ENCODE peak calls at places on chromosome 22, in seven cellular contexts. K is AG08395, N is tibial artery, O is Calu3, W is mesendoderm, H is fibroblast of the aortic adventitia, U is iPS-NIHi11. I is an unnamed sample.
A peak's percentile ranks its signal among the peaks of the same experiment; 100 is the strongest.

GRCh38 chr22:22111267-22111751 is 128.7 kb upstream of the TOP3B start:
- DNase-seq in K (peak; percentile 74), N (no peak), O (no peak), W (peak; percentile 74), H (peak; percentile 77), U (no peak), I (no peak)

GRCh38 chr22:38924197-38924952 is 33.0 kb upstream of the APOBEC3A start:
- DNase-seq in K (peak; percentile 79), N (peak; percentile 91), O (peak; percentile 85), W (no peak), H (peak; percentile 98), U (no peak), I (no peak)

GRCh38 chr22:38982008-38982927 is at the start of gene APOBEC3B:
- DNase-seq in K (peak; percentile 94), N (peak; percentile 93), O (peak; percentile 90), W (peak; percentile 91), H (peak; percentile 94), U (peak; percentile 72), I (peak; percentile 83)

GRCh38 chr22:22348127-22348814 is 103.7 kb downstream of the VPREB1 start:
- DNase-seq in K (no peak), N (no peak), O (peak; percentile 49), W (peak; percentile 64), H (no peak), U (peak; percentile 39), I (no peak)

GRCh38 chr22:40529817-40530216 is 106.7 kb downstream of the MRTFA start:
- DNase-seq in K (no peak), N (no peak), O (no peak), W (no peak), H (no peak), U (no peak), I (no peak)

GRCh38 chr22:36453855-36454378 is 27.5 kb downstream of the TXN2 start:
- DNase-seq in K (no peak), N (no peak), O (no peak), W (no peak), H (no peak), U (no peak), I (no peak)

GRCh38 chr22:31490496-31490925 is 869 bp upstream of the EIF4ENIF1 start:
- DNase-seq in K (peak; percentile 67), N (peak; percentile 70), O (peak; percentile 51), W (peak; percentile 68), H (peak; percentile 65), U (peak; percentile 32), I (peak; percentile 96)

GRCh38 chr22:23503736-23504440 is 76.2 kb downstream of the IGLL1 start:
- DNase-seq in K (no peak), N (peak; percentile 54), O (no peak), W (no peak), H (no peak), U (no peak), I (no peak)

GRCh38 chr22:24407278-24407665 is 20.1 kb upstream of the ADORA2A start:
- DNase-seq in K (no peak), N (peak; percentile 62), O (no peak), W (no peak), H (no peak), U (no peak), I (no peak)

GRCh38 chr22:29710922-29711593 is 8.7 kb upstream of the CABP7 start:
- DNase-seq in K (no peak), N (no peak), O (peak; percentile 43), W (no peak), H (no peak), U (no peak), I (no peak)

GRCh38 chr22:19393704-19394103 is 37.8 kb downstream of the HIRA start:
- DNase-seq in K (no peak), N (no peak), O (no peak), W (no peak), H (no peak), U (no peak), I (no peak)

GRCh38 chr22:19805821-19806212 is 45.2 kb downstream of the TBX1 start:
- DNase-seq in K (no peak), N (no peak), O (peak; percentile 9), W (no peak), H (no peak), U (no peak), I (no peak)

GRCh38 chr22:48926663-48927062 is 901.0 kb downstream of the BRD1 start:
- DNase-seq in K (no peak), N (peak; percentile 32), O (no peak), W (no peak), H (no peak), U (no peak), I (no peak)

GRCh38 chr22:42745118-42745517 is 24.4 kb upstream of the A4GALT start:
- DNase-seq in K (peak; percentile 80), N (no peak), O (no peak), W (no peak), H (peak; percentile 50), U (no peak), I (no peak)

GRCh38 chr22:20422271-20422958 is 15.2 kb downstream of the SCARF2 start:
- DNase-seq in K (peak; percentile 96), N (no peak), O (no peak), W (no peak), H (peak; percentile 42), U (no peak), I (peak; percentile 47)

GRCh38 chr22:43820671-43821305 is 8.7 kb upstream of the EFCAB6 start:
- DNase-seq in K (no peak), N (peak; percentile 24), O (no peak), W (no peak), H (no peak), U (no peak), I (no peak)

GRCh38 chr22:48541401-48542098 is 1286.1 kb downstream of the BRD1 start:
- DNase-seq in K (no peak), N (no peak), O (no peak), W (no peak), H (no peak), U (no peak), I (no peak)

GRCh38 chr22:45731041-45731797 is 59.6 kb downstream of the ATXN10 start:
- DNase-seq in K (peak; percentile 30), N (no peak), O (no peak), W (peak; percentile 80), H (peak; percentile 40), U (peak; percentile 15), I (no peak)

GRCh38 chr22:31075961-31076360 is 5.2 kb upstream of the SMTN start:
- DNase-seq in K (peak; percentile 87), N (peak; percentile 98), O (no peak), W (no peak), H (peak; percentile 92), U (no peak), I (no peak)

GRCh38 chr22:36377022-36377631 is 10.6 kb downstream of the MYH9 start:
- DNase-seq in K (no peak), N (no peak), O (no peak), W (no peak), H (no peak), U (no peak), I (no peak)

GRCh38 chr22:41762980-41763779 is 37.3 kb upstream of the CCDC134 start:
- DNase-seq in K (no peak), N (no peak), O (peak; percentile 39), W (peak; percentile 94), H (no peak), U (peak; percentile 70), I (no peak)

GRCh38 chr22:37747090-37747714 is 50.4 kb downstream of the TRIOBP start:
- DNase-seq in K (peak; percentile 32), N (no peak), O (peak; percentile 43), W (peak; percentile 60), H (peak; percentile 48), U (no peak), I (no peak)

GRCh38 chr22:47568700-47569099 is 806.2 kb downstream of the TBC1D22A start:
- DNase-seq in K (no peak), N (no peak), O (no peak), W (no peak), H (no peak), U (no peak), I (no peak)

GRCh38 chr22:23233746-23234408 is 53.6 kb downstream of the BCR start:
- DNase-seq in K (peak; percentile 47), N (no peak), O (no peak), W (no peak), H (peak; percentile 70), U (no peak), I (no peak)

GRCh38 chr22:19052941-19053551 is 69.2 kb downstream of the DGCR2 start:
- DNase-seq in K (no peak), N (peak; percentile 23), O (no peak), W (no peak), H (no peak), U (no peak), I (no peak)

GRCh38 chr22:43777204-43777671 is 34.9 kb downstream of the EFCAB6 start:
- DNase-seq in K (peak; percentile 67), N (no peak), O (no peak), W (peak; percentile 5), H (peak; percentile 69), U (no peak), I (no peak)

I was measured in HL-60.